ENCODE peak calls at places on chromosome 9, in seven cellular contexts. One of them, this sample, is unnamed.

GRCh38 chr9:22041329-22041728 is 32.2 kb upstream of the CDKN2B start:
- DNase-seq in heart left ventricle: no peak
- DNase-seq in GM20000: no peak
- DNase-seq in AG04450: no peak
- DNase-seq in activated CD8-positive, alpha-beta T cell treated with anti-CD3 and anti-CD28 coated beads for 36 hours: no peak
- DNase-seq in fibroblast of pulmonary artery: no peak
- DNase-seq in foreskin fibroblast: no peak
- DNase-seq in this sample: no peak

GRCh38 chr9:36327903-36328302 is 69.7 kb upstream of the GNE start:
- DNase-seq in GM20000: no peak
- DNase-seq in heart left ventricle: no peak
- DNase-seq in foreskin fibroblast: peak; percentile 60
- DNase-seq in AG04450: no peak
- DNase-seq in activated CD8-positive, alpha-beta T cell treated with anti-CD3 and anti-CD28 coated beads for 36 hours: no peak
- DNase-seq in fibroblast of pulmonary artery: peak; percentile 29
- DNase-seq in this sample: no peak

GRCh38 chr9:7777776-7778175 is 21.8 kb downstream of the DMAC1 start:
- DNase-seq in foreskin fibroblast: peak; percentile 23
- DNase-seq in GM20000: no peak
- DNase-seq in fibroblast of pulmonary artery: no peak
- DNase-seq in heart left ventricle: no peak
- DNase-seq in AG04450: no peak
- DNase-seq in activated CD8-positive, alpha-beta T cell treated with anti-CD3 and anti-CD28 coated beads for 36 hours: no peak
- DNase-seq in this sample: no peak

GRCh38 chr9:131080589-131080988 is 15.7 kb upstream of the AIF1L start:
- DNase-seq in activated CD8-positive, alpha-beta T cell treated with anti-CD3 and anti-CD28 coated beads for 36 hours: no peak
- DNase-seq in GM20000: no peak
- DNase-seq in heart left ventricle: no peak
- DNase-seq in foreskin fibroblast: no peak
- DNase-seq in AG04450: no peak
- DNase-seq in fibroblast of pulmonary artery: no peak
- DNase-seq in this sample: no peak

GRCh38 chr9:2243666-2244555 is 228.8 kb downstream of the SMARCA2 start:
- DNase-seq in AG04450: no peak
- DNase-seq in activated CD8-positive, alpha-beta T cell treated with anti-CD3 and anti-CD28 coated beads for 36 hours: no peak
- DNase-seq in fibroblast of pulmonary artery: peak; percentile 51
- DNase-seq in heart left ventricle: no peak
- DNase-seq in GM20000: no peak
- DNase-seq in foreskin fibroblast: no peak
- DNase-seq in this sample: no peak

GRCh38 chr9:91024841-91025240 is 223.2 kb downstream of the SYK start:
- DNase-seq in foreskin fibroblast: no peak
- DNase-seq in heart left ventricle: no peak
- DNase-seq in fibroblast of pulmonary artery: no peak
- DNase-seq in activated CD8-positive, alpha-beta T cell treated with anti-CD3 and anti-CD28 coated beads for 36 hours: no peak
- DNase-seq in AG04450: no peak
- DNase-seq in GM20000: no peak
- DNase-seq in this sample: no peak

GRCh38 chr9:33737811-33738606 is 57.4 kb upstream of the PRSS3 start:
- DNase-seq in AG04450: peak; percentile 29
- DNase-seq in fibroblast of pulmonary artery: peak; percentile 77
- DNase-seq in activated CD8-positive, alpha-beta T cell treated with anti-CD3 and anti-CD28 coated beads for 36 hours: peak; percentile 48
- DNase-seq in foreskin fibroblast: peak; percentile 82
- DNase-seq in GM20000: peak; percentile 38
- DNase-seq in heart left ventricle: no peak
- DNase-seq in this sample: no peak

GRCh38 chr9:79395691-79396558 is 175.8 kb upstream of the TLE4 start:
- DNase-seq in foreskin fibroblast: no peak
- DNase-seq in GM20000: no peak
- DNase-seq in activated CD8-positive, alpha-beta T cell treated with anti-CD3 and anti-CD28 coated beads for 36 hours: no peak
- DNase-seq in AG04450: no peak
- DNase-seq in fibroblast of pulmonary artery: no peak
- DNase-seq in heart left ventricle: no peak
- DNase-seq in this sample: no peak

GRCh38 chr9:36092509-36093215 is 43.9 kb upstream of the GLIPR2 start:
- DNase-seq in GM20000: peak; percentile 71
- DNase-seq in activated CD8-positive, alpha-beta T cell treated with anti-CD3 and anti-CD28 coated beads for 36 hours: peak; percentile 69
- DNase-seq in foreskin fibroblast: no peak
- DNase-seq in fibroblast of pulmonary artery: no peak
- DNase-seq in AG04450: no peak
- DNase-seq in heart left ventricle: no peak
- DNase-seq in this sample: peak; percentile 9

GRCh38 chr9:129889936-129890717 is 54.9 kb downstream of the USP20 start:
- DNase-seq in foreskin fibroblast: no peak
- DNase-seq in AG04450: no peak
- DNase-seq in GM20000: peak; percentile 57
- DNase-seq in activated CD8-positive, alpha-beta T cell treated with anti-CD3 and anti-CD28 coated beads for 36 hours: peak; percentile 92
- DNase-seq in heart left ventricle: peak; percentile 55
- DNase-seq in fibroblast of pulmonary artery: no peak
- DNase-seq in this sample: peak; percentile 46

GRCh38 chr9:37480759-37481158 is 5.0 kb upstream of the POLR1E start:
- DNase-seq in heart left ventricle: no peak
- DNase-seq in AG04450: no peak
- DNase-seq in activated CD8-positive, alpha-beta T cell treated with anti-CD3 and anti-CD28 coated beads for 36 hours: no peak
- DNase-seq in foreskin fibroblast: no peak
- DNase-seq in GM20000: no peak
- DNase-seq in fibroblast of pulmonary artery: no peak
- DNase-seq in this sample: no peak
- TF ChIP-seq CTCF in heart left ventricle: no peak
- TF ChIP-seq CTCF in AG04450: no peak
- TF ChIP-seq CTCF in activated CD8-positive, alpha-beta T cell treated with anti-CD3 and anti-CD28 coated beads for 36 hours: no peak
- TF ChIP-seq CTCF in foreskin fibroblast: no peak
- TF ChIP-seq CTCF in GM20000: no peak
- TF ChIP-seq CTCF in fibroblast of pulmonary artery: no peak
- TF ChIP-seq CTCF in this sample: no peak

GRCh38 chr9:124394596-124394995 is 20.6 kb downstream of the PSMB7 start:
- DNase-seq in foreskin fibroblast: peak; percentile 34
- DNase-seq in fibroblast of pulmonary artery: no peak
- DNase-seq in GM20000: no peak
- DNase-seq in activated CD8-positive, alpha-beta T cell treated with anti-CD3 and anti-CD28 coated beads for 36 hours: no peak
- DNase-seq in AG04450: no peak
- DNase-seq in heart left ventricle: no peak
- DNase-seq in this sample: no peak
- TF ChIP-seq CTCF in foreskin fibroblast: no peak
- TF ChIP-seq CTCF in fibroblast of pulmonary artery: no peak
- TF ChIP-seq CTCF in GM20000: no peak
- TF ChIP-seq CTCF in activated CD8-positive, alpha-beta T cell treated with anti-CD3 and anti-CD28 coated beads for 36 hours: no peak
- TF ChIP-seq CTCF in AG04450: peak; percentile 13
- TF ChIP-seq CTCF in heart left ventricle: no peak
- TF ChIP-seq CTCF in this sample: no peak

GRCh38 chr9:32177389-32177788 is 207.1 kb upstream of the ACO1 start:
- DNase-seq in fibroblast of pulmonary artery: no peak
- DNase-seq in heart left ventricle: no peak
- DNase-seq in AG04450: no peak
- DNase-seq in foreskin fibroblast: no peak
- DNase-seq in GM20000: no peak
- DNase-seq in activated CD8-positive, alpha-beta T cell treated with anti-CD3 and anti-CD28 coated beads for 36 hours: no peak
- DNase-seq in this sample: no peak
- TF ChIP-seq CTCF in fibroblast of pulmonary artery: no peak
- TF ChIP-seq CTCF in heart left ventricle: no peak
- TF ChIP-seq CTCF in AG04450: no peak
- TF ChIP-seq CTCF in foreskin fibroblast: no peak
- TF ChIP-seq CTCF in GM20000: no peak
- TF ChIP-seq CTCF in activated CD8-positive, alpha-beta T cell treated with anti-CD3 and anti-CD28 coated beads for 36 hours: no peak
- TF ChIP-seq CTCF in this sample: no peak

DNA sequence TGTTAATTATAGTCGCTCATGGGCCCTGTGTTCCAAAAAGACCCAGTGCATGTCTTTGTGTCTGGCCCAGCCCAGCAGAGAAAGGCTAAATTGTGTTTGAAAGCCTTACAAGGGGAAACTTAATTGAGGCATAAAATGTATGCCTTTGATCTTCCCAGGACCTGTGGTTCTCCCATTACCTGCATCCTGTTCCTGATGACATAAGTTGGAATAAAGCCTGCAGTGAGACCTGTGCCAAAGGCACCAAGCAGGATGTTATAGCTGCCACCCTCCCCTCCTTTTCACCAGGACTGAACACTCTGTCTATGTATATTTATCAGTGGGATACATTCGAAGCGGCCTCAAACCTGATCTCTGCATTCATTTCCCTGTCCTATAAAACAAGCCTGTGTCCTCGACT is 43.4 kb downstream of the TLR4 start:
- DNase-seq in foreskin fibroblast: no peak
- DNase-seq in activated CD8-positive, alpha-beta T cell treated with anti-CD3 and anti-CD28 coated beads for 36 hours: no peak
- DNase-seq in fibroblast of pulmonary artery: no peak
- DNase-seq in AG04450: no peak
- DNase-seq in heart left ventricle: no peak
- DNase-seq in GM20000: no peak
- DNase-seq in this sample: no peak
- TF ChIP-seq CTCF in foreskin fibroblast: no peak
- TF ChIP-seq CTCF in activated CD8-positive, alpha-beta T cell treated with anti-CD3 and anti-CD28 coated beads for 36 hours: no peak
- TF ChIP-seq CTCF in fibroblast of pulmonary artery: no peak
- TF ChIP-seq CTCF in AG04450: no peak
- TF ChIP-seq CTCF in heart left ventricle: no peak
- TF ChIP-seq CTCF in GM20000: no peak
- TF ChIP-seq CTCF in this sample: no peak

DNA sequence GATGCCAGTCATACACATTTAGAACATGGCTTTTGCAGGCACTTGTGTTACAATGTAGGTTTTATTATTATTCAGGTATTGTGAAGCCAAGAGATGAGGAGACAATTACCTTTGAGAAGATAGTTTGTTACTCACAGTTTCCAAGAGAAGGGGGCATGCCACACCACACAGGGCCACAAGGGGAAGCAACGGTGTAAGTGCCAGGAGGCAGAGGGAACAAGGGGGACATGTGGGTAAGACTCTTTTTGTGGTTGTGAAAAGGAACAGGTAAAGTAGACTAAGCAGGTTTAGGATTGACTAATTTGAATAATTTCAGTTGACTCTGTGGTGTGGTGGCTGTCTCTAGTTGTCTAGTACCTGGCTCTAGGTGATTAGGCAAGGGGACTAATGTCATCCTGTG is 191.2 kb downstream of the TRPM6 start:
- DNase-seq in heart left ventricle: no peak
- DNase-seq in GM20000: no peak
- DNase-seq in fibroblast of pulmonary artery: no peak
- DNase-seq in AG04450: no peak
- DNase-seq in activated CD8-positive, alpha-beta T cell treated with anti-CD3 and anti-CD28 coated beads for 36 hours: peak; percentile 24
- DNase-seq in foreskin fibroblast: no peak
- DNase-seq in this sample: no peak
- TF ChIP-seq CTCF in heart left ventricle: no peak
- TF ChIP-seq CTCF in GM20000: no peak
- TF ChIP-seq CTCF in fibroblast of pulmonary artery: no peak
- TF ChIP-seq CTCF in AG04450: no peak
- TF ChIP-seq CTCF in activated CD8-positive, alpha-beta T cell treated with anti-CD3 and anti-CD28 coated beads for 36 hours: no peak
- TF ChIP-seq CTCF in foreskin fibroblast: no peak
- TF ChIP-seq CTCF in this sample: no peak

GRCh38 chr9:127281887-127282286 is 17.3 kb downstream of the GARNL3 start:
- DNase-seq in heart left ventricle: no peak
- DNase-seq in fibroblast of pulmonary artery: no peak
- DNase-seq in activated CD8-positive, alpha-beta T cell treated with anti-CD3 and anti-CD28 coated beads for 36 hours: no peak
- DNase-seq in GM20000: no peak
- DNase-seq in foreskin fibroblast: no peak
- DNase-seq in AG04450: no peak
- DNase-seq in this sample: no peak

GRCh38 chr9:127278372-127278771 is 13.8 kb downstream of the GARNL3 start:
- DNase-seq in heart left ventricle: no peak
- DNase-seq in fibroblast of pulmonary artery: no peak
- DNase-seq in foreskin fibroblast: no peak
- DNase-seq in GM20000: no peak
- DNase-seq in activated CD8-positive, alpha-beta T cell treated with anti-CD3 and anti-CD28 coated beads for 36 hours: no peak
- DNase-seq in AG04450: no peak
- DNase-seq in this sample: no peak

GRCh38 chr9:127277770-127278169 is 13.2 kb downstream of the GARNL3 start:
- DNase-seq in GM20000: no peak
- DNase-seq in fibroblast of pulmonary artery: no peak
- DNase-seq in foreskin fibroblast: no peak
- DNase-seq in AG04450: no peak
- DNase-seq in heart left ventricle: no peak
- DNase-seq in activated CD8-positive, alpha-beta T cell treated with anti-CD3 and anti-CD28 coated beads for 36 hours: no peak
- DNase-seq in this sample: no peak

GRCh38 chr9:127280880-127281660 is 16.5 kb downstream of the GARNL3 start:
- DNase-seq in AG04450: no peak
- DNase-seq in foreskin fibroblast: no peak
- DNase-seq in activated CD8-positive, alpha-beta T cell treated with anti-CD3 and anti-CD28 coated beads for 36 hours: no peak
- DNase-seq in fibroblast of pulmonary artery: no peak
- DNase-seq in GM20000: no peak
- DNase-seq in heart left ventricle: peak; percentile 42
- DNase-seq in this sample: no peak

GRCh38 chr9:127279717-127280285 is 15.2 kb downstream of the GARNL3 start:
- DNase-seq in AG04450: no peak
- DNase-seq in heart left ventricle: no peak
- DNase-seq in fibroblast of pulmonary artery: no peak
- DNase-seq in activated CD8-positive, alpha-beta T cell treated with anti-CD3 and anti-CD28 coated beads for 36 hours: no peak
- DNase-seq in foreskin fibroblast: no peak
- DNase-seq in GM20000: no peak
- DNase-seq in this sample: no peak
- TF ChIP-seq CTCF in AG04450: no peak
- TF ChIP-seq CTCF in heart left ventricle: no peak
- TF ChIP-seq CTCF in fibroblast of pulmonary artery: no peak
- TF ChIP-seq CTCF in activated CD8-positive, alpha-beta T cell treated with anti-CD3 and anti-CD28 coated beads for 36 hours: no peak
- TF ChIP-seq CTCF in foreskin fibroblast: no peak
- TF ChIP-seq CTCF in GM20000: no peak
- TF ChIP-seq CTCF in this sample: no peak

DNA sequence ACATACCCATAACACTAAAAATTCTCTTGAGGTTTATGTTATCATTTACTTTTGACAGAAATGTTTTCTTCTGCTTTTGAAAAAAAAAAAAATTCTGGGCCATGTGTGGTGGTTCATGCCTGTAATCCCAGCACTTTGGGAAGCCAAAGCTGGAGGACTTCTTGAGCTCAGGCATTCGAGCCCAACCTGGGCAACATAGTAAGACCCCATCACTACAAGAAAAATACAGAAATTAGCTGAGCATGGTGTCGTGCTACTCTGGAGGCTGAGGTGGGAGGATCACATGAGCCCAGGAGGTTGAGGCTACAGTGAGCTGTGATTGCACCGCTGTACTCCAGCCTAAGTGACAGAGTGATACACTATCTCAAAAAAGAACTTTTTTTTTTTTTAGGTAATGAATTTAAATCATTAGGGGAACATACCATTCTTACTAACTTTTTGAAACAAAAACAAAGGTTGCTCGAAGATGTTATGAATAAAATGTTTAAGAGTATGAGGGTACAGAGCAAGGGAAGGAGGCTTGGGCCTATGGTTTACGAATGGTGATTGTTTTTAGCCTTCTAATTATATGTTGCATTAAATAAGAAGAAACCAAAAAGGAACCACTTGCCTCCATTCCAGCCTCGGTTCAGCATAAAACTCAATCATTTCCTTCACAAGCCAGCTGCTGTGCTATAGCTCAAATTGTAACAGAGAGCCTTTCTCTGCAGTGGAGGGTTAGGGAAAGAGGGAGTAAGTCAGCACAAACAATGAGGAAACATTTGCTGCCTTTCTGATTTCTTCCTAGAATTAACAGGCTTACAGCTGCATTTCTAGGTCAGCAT is 148.6 kb upstream of the DMRT1 start:
- DNase-seq in foreskin fibroblast: peak; percentile 66
- DNase-seq in AG04450: no peak
- DNase-seq in GM20000: no peak
- DNase-seq in fibroblast of pulmonary artery: no peak
- DNase-seq in activated CD8-positive, alpha-beta T cell treated with anti-CD3 and anti-CD28 coated beads for 36 hours: no peak
- DNase-seq in heart left ventricle: no peak
- DNase-seq in this sample: no peak
- TF ChIP-seq CTCF in foreskin fibroblast: no peak
- TF ChIP-seq CTCF in AG04450: peak; percentile 14
- TF ChIP-seq CTCF in GM20000: no peak
- TF ChIP-seq CTCF in fibroblast of pulmonary artery: peak; percentile 17
- TF ChIP-seq CTCF in activated CD8-positive, alpha-beta T cell treated with anti-CD3 and anti-CD28 coated beads for 36 hours: no peak
- TF ChIP-seq CTCF in heart left ventricle: no peak
- TF ChIP-seq CTCF in this sample: no peak

GRCh38 chr9:133506653-133507038 is 18.1 kb downstream of the MYMK start:
- DNase-seq in fibroblast of pulmonary artery: peak; percentile 73
- DNase-seq in GM20000: no peak
- DNase-seq in heart left ventricle: peak; percentile 75
- DNase-seq in activated CD8-positive, alpha-beta T cell treated with anti-CD3 and anti-CD28 coated beads for 36 hours: no peak
- DNase-seq in AG04450: peak; percentile 23
- DNase-seq in foreskin fibroblast: peak; percentile 63
- DNase-seq in this sample: no peak
- TF ChIP-seq CTCF in fibroblast of pulmonary artery: peak; percentile 11
- TF ChIP-seq CTCF in GM20000: no peak
- TF ChIP-seq CTCF in heart left ventricle: no peak
- TF ChIP-seq CTCF in activated CD8-positive, alpha-beta T cell treated with anti-CD3 and anti-CD28 coated beads for 36 hours: no peak
- TF ChIP-seq CTCF in AG04450: peak; percentile 15
- TF ChIP-seq CTCF in foreskin fibroblast: no peak
- TF ChIP-seq CTCF in this sample: no peak

GRCh38 chr9:71752928-71753327 is 15.4 kb downstream of the CEMIP2 start:
- DNase-seq in foreskin fibroblast: no peak
- DNase-seq in AG04450: no peak
- DNase-seq in GM20000: no peak
- DNase-seq in heart left ventricle: no peak
- DNase-seq in activated CD8-positive, alpha-beta T cell treated with anti-CD3 and anti-CD28 coated beads for 36 hours: no peak
- DNase-seq in fibroblast of pulmonary artery: no peak
- DNase-seq in this sample: no peak
- TF ChIP-seq CTCF in foreskin fibroblast: no peak
- TF ChIP-seq CTCF in AG04450: no peak
- TF ChIP-seq CTCF in GM20000: no peak
- TF ChIP-seq CTCF in heart left ventricle: no peak
- TF ChIP-seq CTCF in activated CD8-positive, alpha-beta T cell treated with anti-CD3 and anti-CD28 coated beads for 36 hours: no peak
- TF ChIP-seq CTCF in fibroblast of pulmonary artery: no peak
- TF ChIP-seq CTCF in this sample: no peak